ENCODE peak calls at places on chromosome 16, in four cellular contexts. One of them, this sample, is unnamed.

GRCh38 chr16:53752566-53752965 is 48.6 kb downstream of the FTO start:
- DNase-seq in AML-193: no peak
- DNase-seq in mesothelial cell of epicardium: no peak
- DNase-seq in pancreas: no peak
- DNase-seq in this sample: no peak

GRCh38 chr16:12296406-12296805 is 319.9 kb downstream of the SNX29 start:
- DNase-seq in AML-193: no peak
- DNase-seq in mesothelial cell of epicardium: no peak
- DNase-seq in pancreas: no peak
- DNase-seq in this sample: no peak

GRCh38 chr16:75065149-75065807 is 51.3 kb downstream of the LDHD start:
- DNase-seq in AML-193: no peak
- DNase-seq in mesothelial cell of epicardium: no peak
- DNase-seq in pancreas: no peak
- DNase-seq in this sample: no peak

GRCh38 chr16:88316151-88316550 is 66.6 kb upstream of the ZNF469 start:
- DNase-seq in AML-193: no peak
- DNase-seq in mesothelial cell of epicardium: no peak
- DNase-seq in pancreas: no peak
- DNase-seq in this sample: no peak

GRCh38 chr16:30570621-30571443 is 682 bp downstream of the ZNF688 start:
- DNase-seq in AML-193: no peak
- DNase-seq in mesothelial cell of epicardium: no peak
- DNase-seq in pancreas: peak; percentile 45
- DNase-seq in this sample: no peak

GRCh38 chr16:27617678-27618077 is 67.7 kb downstream of the KATNIP start:
- DNase-seq in AML-193: no peak
- DNase-seq in mesothelial cell of epicardium: no peak
- DNase-seq in pancreas: no peak
- DNase-seq in this sample: no peak

GRCh38 chr16:83843657-83844056 is 35.9 kb downstream of the HSBP1 start:
- DNase-seq in AML-193: peak; percentile 29
- DNase-seq in mesothelial cell of epicardium: no peak
- DNase-seq in pancreas: no peak
- DNase-seq in this sample: no peak

GRCh38 chr16:10577305-10578202 is 2.8 kb downstream of the EMP2 start:
- DNase-seq in AML-193: no peak
- DNase-seq in mesothelial cell of epicardium: no peak
- DNase-seq in pancreas: peak; percentile 25
- DNase-seq in this sample: no peak

GRCh38 chr16:11833951-11834695 is 17.2 kb downstream of the RSL1D1 start:
- DNase-seq in AML-193: peak; percentile 80
- DNase-seq in mesothelial cell of epicardium: no peak
- DNase-seq in pancreas: no peak
- DNase-seq in this sample: no peak

GRCh38 chr16:70687172-70687531 is 1.3 kb upstream of the MTSS2 start:
- DNase-seq in AML-193: no peak
- DNase-seq in mesothelial cell of epicardium: no peak
- DNase-seq in pancreas: no peak
- DNase-seq in this sample: no peak

GRCh38 chr16:21104124-21104860 is 46.4 kb downstream of the DNAH3 start:
- DNase-seq in AML-193: no peak
- DNase-seq in mesothelial cell of epicardium: no peak
- DNase-seq in pancreas: no peak
- DNase-seq in this sample: no peak

GRCh38 chr16:22206847-22207714 is 1.0 kb downstream of the EEF2K start:
- DNase-seq in AML-193: peak; percentile 64
- DNase-seq in mesothelial cell of epicardium: no peak
- DNase-seq in pancreas: peak; percentile 90
- DNase-seq in this sample: peak; percentile 86

GRCh38 chr16:67897231-67897630 is 4.2 kb downstream of the PSKH1 start:
- DNase-seq in AML-193: no peak
- DNase-seq in mesothelial cell of epicardium: no peak
- DNase-seq in pancreas: no peak
- DNase-seq in this sample: peak; percentile 33

GRCh38 chr16:729768-730665 is 3.1 kb downstream of the HAGHL start:
- DNase-seq in AML-193: no peak
- DNase-seq in mesothelial cell of epicardium: no peak
- DNase-seq in pancreas: peak; percentile 31
- DNase-seq in this sample: no peak

GRCh38 chr16:19831678-19832077 is 53.0 kb downstream of the GPRC5B start:
- DNase-seq in AML-193: no peak
- DNase-seq in mesothelial cell of epicardium: no peak
- DNase-seq in pancreas: no peak
- DNase-seq in this sample: no peak

GRCh38 chr16:76964464-76965154 is 226.4 kb upstream of the MON1B start:
- DNase-seq in AML-193: no peak
- DNase-seq in mesothelial cell of epicardium: no peak
- DNase-seq in pancreas: no peak
- DNase-seq in this sample: no peak

GRCh38 chr16:30948087-30948955 is 547 bp upstream of the ORAI3 start:
- DNase-seq in AML-193: no peak
- DNase-seq in mesothelial cell of epicardium: peak; percentile 93
- DNase-seq in pancreas: peak; percentile 85
- DNase-seq in this sample: peak; percentile 95

GRCh38 chr16:84446086-84446485 is 58.4 kb downstream of the MEAK7 start:
- DNase-seq in AML-193: no peak
- DNase-seq in mesothelial cell of epicardium: no peak
- DNase-seq in pancreas: no peak
- DNase-seq in this sample: no peak

GRCh38 chr16:73319747-73320146 is 271.8 kb upstream of the ZFHX3 start:
- DNase-seq in AML-193: no peak
- DNase-seq in mesothelial cell of epicardium: no peak
- DNase-seq in pancreas: no peak
- DNase-seq in this sample: no peak

GRCh38 chr16:78784773-78785172 is 685.3 kb downstream of the WWOX start:
- DNase-seq in AML-193: no peak
- DNase-seq in mesothelial cell of epicardium: no peak
- DNase-seq in pancreas: no peak
- DNase-seq in this sample: no peak

GRCh38 chr16:8583199-8583598 is 7.1 kb downstream of the TMEM114 start:
- DNase-seq in AML-193: no peak
- DNase-seq in mesothelial cell of epicardium: no peak
- DNase-seq in pancreas: no peak
- DNase-seq in this sample: no peak

GRCh38 chr16:6190756-6191155 is 1093.2 kb upstream of the EEF2KMT start:
- DNase-seq in AML-193: no peak
- DNase-seq in mesothelial cell of epicardium: no peak
- DNase-seq in pancreas: no peak
- DNase-seq in this sample: no peak

GRCh38 chr16:175145-175949 is 1.1 kb upstream of the HBA1 start:
- DNase-seq in AML-193: no peak
- DNase-seq in mesothelial cell of epicardium: no peak
- DNase-seq in pancreas: no peak
- DNase-seq in this sample: no peak

This sample was measured in breast epithelium.